ENCODE peak calls at places on chromosomes 12 and 14, in eight cellular contexts. B is GM12892; N is stimulated activated CD8-positive, alpha-beta memory T cell treated with anti-CD3 and anti-CD28 coated beads, Interleukin-4, amount 100 ng/mL, for 48 hours; L is Calu3; F is activated CD8-positive, alpha-beta memory T cell treated with anti-CD3 and anti-CD28 coated beads, Interleukin-2, amount 50 U/mL, for 48 hours; Z is iris pigment epithelial cell; K is NCI-H774; O is substantia nigra. V is an unnamed sample.

GRCh38 chr12:12376636-12377448 is 20.0 kb downstream of the BORCS5 start:
- DNase-seq in Z (peak), F (no peak), L (no peak), O (no peak), N (no peak), K (peak), B (peak), V (peak)

GRCh38 chr12:110670161-110670701 is 18.7 kb downstream of the HVCN1 start:
- DNase-seq in N (peak), F (no peak), B (no peak), L (no peak), O (no peak), K (no peak), Z (no peak), V (no peak)

GRCh38 chr14:49732896-49733295 is 35.1 kb upstream of the KLHDC2 start:
- DNase-seq in L (no peak), K (no peak), B (no peak), N (no peak), F (no peak), O (no peak), Z (no peak), V (no peak)

GRCh38 chr12:92992041-92992440 is 62.9 kb upstream of the EEA1 start:
- DNase-seq in N (no peak), Z (no peak), B (no peak), K (no peak), F (no peak), O (no peak), L (no peak), V (no peak)

GRCh38 chr12:117134059-117134458 is 34.8 kb upstream of the TESC start:
- DNase-seq in N (peak), O (no peak), K (no peak), L (no peak), B (no peak), F (peak), Z (no peak), V (no peak)

GRCh38 chr12:132429932-132430643 is 59.9 kb upstream of the FBRSL1 start:
- DNase-seq in N (peak), B (peak), K (peak), F (no peak), Z (peak), L (peak), O (no peak), V (no peak)

GRCh38 chr14:102885686-102886447 is 36.6 kb upstream of the AMN start:
- DNase-seq in O (no peak), B (no peak), L (no peak), F (no peak), Z (no peak), K (no peak), N (no peak), V (no peak)

GRCh38 chr12:607541-608001 is 55.7 kb downstream of the NINJ2 start:
- DNase-seq in O (no peak), N (no peak), F (no peak), B (no peak), K (no peak), L (peak), Z (no peak), V (peak)

GRCh38 chr14:66395300-66395699 is 90.9 kb upstream of the CCDC196 start:
- DNase-seq in L (peak), Z (no peak), B (no peak), K (no peak), O (no peak), N (no peak), F (no peak), V (no peak)

GRCh38 chr14:100537701-100538565 is 49.3 kb downstream of the BEGAIN start:
- DNase-seq in F (peak), Z (no peak), B (no peak), O (no peak), K (no peak), L (no peak), N (peak), V (no peak)

GRCh38 chr12:105331805-105332251 is 1.3 kb downstream of the C12orf75 start:
- DNase-seq in Z (no peak), K (no peak), O (no peak), N (peak), L (peak), F (no peak), B (no peak), V (no peak)

GRCh38 chr12:4212845-4213244 is 60.7 kb upstream of the CCND2 start:
- DNase-seq in O (no peak), F (no peak), B (no peak), L (no peak), N (no peak), K (no peak), Z (no peak), V (no peak)

V was measured in astrocyte.